ENCODE peak calls at places on chromosomes 7 and 10, in six cellular contexts. T is GM23248, J is cardiac muscle cell, L is mammary epithelial cell, X is neural progenitor cell, Y is Peyer's patch. K is an unnamed sample.

GRCh38 chr10:117545141-117546019 is 2.8 kb downstream of the EMX2 start:
- DNase-seq in T (peak; percentile 65), J (no peak), L (no peak), X (peak; percentile 65), Y (peak; percentile 48), K (no peak)

GRCh38 chr7:3230908-3231307 is 70.1 kb upstream of the SDK1 start:
- DNase-seq in T (no peak), J (no peak), L (no peak), X (no peak), Y (no peak), K (no peak)

GRCh38 chr7:81327468-81327867 is 408.6 kb upstream of the SEMA3C start:
- DNase-seq in T (peak; percentile 4), J (no peak), L (no peak), X (no peak), Y (no peak), K (no peak)

GRCh38 chr7:12440229-12440628 is 36.6 kb upstream of the VWDE start:
- DNase-seq in T (no peak), J (no peak), L (no peak), X (no peak), Y (no peak), K (no peak)

GRCh38 chr7:115198143-115198542 is 276.2 kb downstream of the MDFIC start:
- DNase-seq in T (no peak), J (no peak), L (no peak), X (no peak), Y (no peak), K (no peak)

GRCh38 chr7:56009695-56010094 is 41.5 kb downstream of the PSPH start:
- DNase-seq in T (no peak), J (no peak), L (peak; percentile 95), X (no peak), Y (no peak), K (peak; percentile 69)

GRCh38 chr10:4656576-4657194 is 169.3 kb upstream of the AKR1E2 start:
- DNase-seq in T (peak; percentile 81), J (peak; percentile 78), L (peak; percentile 52), X (peak; percentile 81), Y (no peak), K (no peak)

GRCh38 chr10:23174075-23174973 is 17.8 kb upstream of the PTF1A start:
- DNase-seq in T (no peak), J (no peak), L (peak; percentile 34), X (peak; percentile 46), Y (no peak), K (no peak)

GRCh38 chr10:18312385-18313145 is 172.3 kb downstream of the CACNB2 start:
- DNase-seq in T (peak; percentile 77), J (peak; percentile 81), L (peak; percentile 0), X (peak; percentile 30), Y (no peak), K (no peak)

GRCh38 chr7:11742496-11742895 is 89.5 kb downstream of the THSD7A start:
- DNase-seq in T (no peak), J (no peak), L (no peak), X (no peak), Y (no peak), K (no peak)

GRCh38 chr10:124328514-124329220 is 90.1 kb downstream of the OAT start:
- DNase-seq in T (no peak), J (no peak), L (no peak), X (no peak), Y (no peak), K (no peak)

GRCh38 chr7:92645531-92646061 is 55.4 kb upstream of the FAM133B start:
- DNase-seq in T (no peak), J (no peak), L (peak; percentile 68), X (peak; percentile 25), Y (peak; percentile 59), K (no peak)

GRCh38 chr7:26265499-26266075 is 26.1 kb upstream of the SNX10 start:
- DNase-seq in T (no peak), J (no peak), L (no peak), X (no peak), Y (no peak), K (no peak)

GRCh38 chr10:132984008-132984295 is 41.6 kb upstream of the CFAP46 start:
- DNase-seq in T (no peak), J (no peak), L (no peak), X (no peak), Y (no peak), K (no peak)

GRCh38 chr7:22700559-22701002 is 26.4 kb upstream of the IL6 start:
- DNase-seq in T (peak; percentile 81), J (no peak), L (no peak), X (no peak), Y (no peak), K (no peak)

GRCh38 chr10:98365698-98366530 is 49.1 kb downstream of the PYROXD2 start:
- DNase-seq in T (no peak), J (no peak), L (peak; percentile 34), X (no peak), Y (no peak), K (no peak)

GRCh38 chr7:55206235-55207029 is 158.7 kb upstream of the LANCL2 start:
- DNase-seq in T (peak; percentile 46), J (no peak), L (no peak), X (no peak), Y (no peak), K (no peak)

GRCh38 chr7:50119815-50120637 is 27.0 kb upstream of the ZPBP start:
- DNase-seq in T (no peak), J (peak; percentile 46), L (no peak), X (peak; percentile 61), Y (no peak), K (no peak)

GRCh38 chr7:139721417-139721816 is 56.4 kb downstream of the HIPK2 start:
- DNase-seq in T (no peak), J (no peak), L (no peak), X (no peak), Y (no peak), K (no peak)

GRCh38 chr7:139721844-139722243 is 56.0 kb downstream of the HIPK2 start:
- DNase-seq in T (no peak), J (no peak), L (no peak), X (no peak), Y (no peak), K (no peak)

GRCh38 chr7:139722604-139723003 is 55.2 kb downstream of the HIPK2 start:
- DNase-seq in T (no peak), J (no peak), L (no peak), X (no peak), Y (no peak), K (no peak)

GRCh38 chr7:139720186-139720585 is 57.6 kb downstream of the HIPK2 start:
- DNase-seq in T (no peak), J (no peak), L (no peak), X (no peak), Y (no peak), K (no peak)

GRCh38 chr7:139720705-139721231 is 57.0 kb downstream of the HIPK2 start:
- DNase-seq in T (peak; percentile 80), J (no peak), L (no peak), X (no peak), Y (no peak), K (no peak)
- H3K27ac ChIP-seq in T (no peak overlapping the region), J (no peak overlapping the region), L (no peak overlapping the region), X (no peak overlapping the region), Y (peak overlapping the region; percentile 58), K (no peak overlapping the region)

GRCh38 chr7:130309986-130310385 is 17.0 kb downstream of the CPA4 start:
- DNase-seq in T (no peak), J (no peak), L (no peak), X (no peak), Y (no peak), K (no peak)

GRCh38 chr7:130319541-130319940 is 25.1 kb upstream of the CPA5 start:
- DNase-seq in T (no peak), J (no peak), L (no peak), X (no peak), Y (no peak), K (no peak)

DNA sequence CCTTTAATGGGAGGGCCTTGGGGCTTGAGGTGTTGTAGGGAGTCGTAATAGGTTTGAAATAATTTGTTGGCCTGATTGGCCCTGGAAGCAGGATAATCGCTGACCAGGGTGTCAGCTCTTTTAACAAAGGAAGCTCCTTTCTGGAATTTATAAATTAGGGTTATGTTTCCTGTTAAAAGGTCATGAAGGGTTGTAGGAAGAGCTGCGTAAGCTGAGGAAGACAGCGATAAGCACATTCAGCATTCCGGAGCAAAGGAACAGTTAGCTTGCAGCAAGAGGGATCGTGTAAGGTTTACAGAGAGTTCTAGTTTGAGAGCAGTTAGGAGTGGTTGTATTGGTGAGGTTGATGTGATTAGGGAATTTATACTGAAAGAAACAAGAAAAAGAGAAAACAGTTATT is 21.3 kb downstream of the CPA4 start:
- DNase-seq in T (no peak), J (no peak), L (no peak), X (no peak), Y (no peak), K (no peak)
- H3K27ac ChIP-seq in T (no peak overlapping the region), J (no peak overlapping the region), L (no peak overlapping the region), X (no peak overlapping the region), Y (no peak overlapping the region), K (no peak overlapping the region)

GRCh38 chr10:60952846-60953220 is 8.8 kb upstream of the RHOBTB1 start:
- DNase-seq in T (no peak), J (no peak), L (no peak), X (no peak), Y (no peak), K (no peak)
- H3K27ac ChIP-seq in T (no peak overlapping the region), J (no peak overlapping the region), L (no peak overlapping the region), X (no peak overlapping the region), Y (peak overlapping the region; percentile 36), K (no peak overlapping the region)

DNA sequence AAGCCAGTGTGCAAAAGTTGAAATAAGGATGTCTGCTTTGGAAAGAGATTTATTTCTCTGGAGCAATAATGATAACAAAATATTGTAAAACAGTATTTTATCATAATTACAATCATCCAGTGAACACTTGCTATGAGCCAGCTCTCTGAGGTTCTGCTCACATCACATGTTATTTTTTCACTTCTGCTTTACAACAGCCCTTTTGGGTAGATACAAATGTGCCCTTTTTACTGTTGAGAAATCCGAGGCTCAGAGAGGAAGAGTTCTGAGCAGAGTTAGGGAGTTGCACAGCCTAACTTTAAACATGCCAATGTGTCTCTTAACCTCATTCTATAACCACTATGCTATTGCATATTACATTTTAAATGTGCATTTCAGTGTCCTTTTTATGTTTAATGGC is 232.6 kb upstream of the CDC14C start:
- DNase-seq in T (no peak), J (no peak), L (no peak), X (no peak), Y (no peak), K (no peak)
- H3K27ac ChIP-seq in T (no peak overlapping the region), J (no peak overlapping the region), L (no peak overlapping the region), X (no peak overlapping the region), Y (no peak overlapping the region), K (no peak overlapping the region)

GRCh38 chr7:30330134-30331111 is 46.0 kb downstream of the ZNRF2 start:
- DNase-seq in T (no peak), J (no peak), L (no peak), X (no peak), Y (no peak), K (no peak)
- H3K27ac ChIP-seq in T (no peak overlapping the region), J (peak overlapping the region; percentile 65), L (no peak overlapping the region), X (no peak overlapping the region), Y (no peak overlapping the region), K (peak overlapping the region; percentile 19)

GRCh38 chr7:46145412-46145811 is 224.3 kb upstream of the IGFBP3 start:
- DNase-seq in T (peak; percentile 98), J (peak; percentile 67), L (peak; percentile 71), X (peak; percentile 44), Y (no peak), K (no peak)
- H3K27ac ChIP-seq in T (peak overlapping the region; percentile 92), J (peak overlapping the region; percentile 77), L (no peak overlapping the region), X (no peak overlapping the region), Y (no peak overlapping the region), K (no peak overlapping the region)